ENCODE peak calls at places on chromosome 2, in five cellular contexts. A is SJSA1, J is Karpas-422, M is tibial artery, Q is K562. W is an unnamed sample.

GRCh38 chr2:119426801-119427395 is 4.8 kb upstream of the TMEM37 start:
- DNase-seq in A (no peak), M (peak), J (no peak), Q (peak), W (no peak)

GRCh38 chr2:193461431-193461946 is 1266.8 kb upstream of the TMEFF2 start:
- DNase-seq in J (no peak), Q (no peak), A (no peak), M (no peak), W (no peak)

GRCh38 chr2:156918410-156918809 is 339.1 kb upstream of the GALNT5 start:
- DNase-seq in M (no peak), A (no peak), J (no peak), Q (no peak), W (no peak)

GRCh38 chr2:216694201-216694825 is 1.0 kb downstream of the IGFBP5 start:
- DNase-seq in A (no peak), J (no peak), Q (no peak), M (peak), W (peak)

GRCh38 chr2:105797298-105797819 is 52.6 kb downstream of the NCK2 start:
- DNase-seq in A (no peak), J (no peak), Q (peak), M (peak), W (peak)

GRCh38 chr2:37457401-37457901 is 113.0 kb downstream of the QPCT start:
- DNase-seq in M (no peak), J (no peak), A (no peak), Q (no peak), W (no peak)

GRCh38 chr2:86025229-86025820 is 80.4 kb downstream of the POLR1A start:
- DNase-seq in J (no peak), A (no peak), M (no peak), Q (no peak), W (no peak)

GRCh38 chr2:229231885-229232284 is 39.2 kb downstream of the PID1 start:
- DNase-seq in J (no peak), A (no peak), Q (no peak), M (no peak), W (no peak)

GRCh38 chr2:49004046-49004626 is 150.2 kb downstream of the FSHR start:
- DNase-seq in J (peak), A (no peak), M (no peak), Q (no peak), W (no peak)

GRCh38 chr2:6054394-6054732 is 362.2 kb downstream of the SOX11 start:
- DNase-seq in M (no peak), Q (no peak), A (no peak), J (no peak), W (no peak)

DNA sequence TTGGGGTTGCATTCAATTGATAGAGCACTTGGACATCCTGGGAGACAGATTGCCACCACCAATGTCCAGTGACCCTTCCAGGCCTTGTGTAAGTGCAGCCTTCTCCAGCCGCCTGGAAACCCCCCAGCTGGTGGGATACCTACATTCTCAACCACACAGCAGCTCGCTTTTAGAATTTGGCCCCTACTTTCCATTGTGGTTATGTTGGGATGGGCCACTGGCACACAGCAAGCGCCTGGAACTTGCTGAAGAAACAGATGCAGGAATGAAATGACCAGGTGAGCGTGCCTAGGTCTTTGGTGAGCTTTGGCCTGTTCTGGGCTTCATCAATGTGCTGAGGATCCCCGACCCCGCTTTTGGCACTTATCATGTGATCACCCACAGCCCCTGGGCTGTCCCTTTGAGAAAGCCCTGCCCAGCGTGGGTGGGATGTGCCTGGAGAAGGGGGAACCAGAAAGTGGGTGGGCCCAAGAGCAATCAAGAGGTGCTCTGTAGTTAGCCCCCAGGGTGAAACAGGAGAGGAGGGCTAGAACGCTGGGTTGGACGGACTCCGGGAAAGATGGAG is 16.0 kb upstream of the NTSR2 start:
- DNase-seq in A (no peak), M (no peak), J (no peak), Q (no peak), W (no peak)
- H3K4me3 ChIP-seq in A (no peak), M (no peak), J (no peak), Q (no peak), W (no peak)

GRCh38 chr2:109632158-109632789 is 18.1 kb downstream of the SOWAHC start:
- DNase-seq in M (no peak), A (no peak), Q (no peak), J (no peak), W (no peak)
- H3K27ac ChIP-seq in M (no peak), A (no peak), Q (no peak), J (no peak), W (no peak)

GRCh38 chr2:27960237-27960912 is 69.8 kb downstream of the BABAM2 start:
- DNase-seq in Q (no peak), M (no peak), J (no peak), A (peak), W (peak)
- H3K4me3 ChIP-seq in Q (no peak), M (no peak), J (no peak), A (no peak), W (no peak)

GRCh38 chr2:46717733-46718121 is 197.9 kb downstream of the MCFD2 start:
- DNase-seq in J (no peak), M (no peak), A (no peak), Q (no peak), W (no peak)
- H3K27ac ChIP-seq in J (no peak), M (peak), A (peak), Q (no peak), W (no peak)

DNA sequence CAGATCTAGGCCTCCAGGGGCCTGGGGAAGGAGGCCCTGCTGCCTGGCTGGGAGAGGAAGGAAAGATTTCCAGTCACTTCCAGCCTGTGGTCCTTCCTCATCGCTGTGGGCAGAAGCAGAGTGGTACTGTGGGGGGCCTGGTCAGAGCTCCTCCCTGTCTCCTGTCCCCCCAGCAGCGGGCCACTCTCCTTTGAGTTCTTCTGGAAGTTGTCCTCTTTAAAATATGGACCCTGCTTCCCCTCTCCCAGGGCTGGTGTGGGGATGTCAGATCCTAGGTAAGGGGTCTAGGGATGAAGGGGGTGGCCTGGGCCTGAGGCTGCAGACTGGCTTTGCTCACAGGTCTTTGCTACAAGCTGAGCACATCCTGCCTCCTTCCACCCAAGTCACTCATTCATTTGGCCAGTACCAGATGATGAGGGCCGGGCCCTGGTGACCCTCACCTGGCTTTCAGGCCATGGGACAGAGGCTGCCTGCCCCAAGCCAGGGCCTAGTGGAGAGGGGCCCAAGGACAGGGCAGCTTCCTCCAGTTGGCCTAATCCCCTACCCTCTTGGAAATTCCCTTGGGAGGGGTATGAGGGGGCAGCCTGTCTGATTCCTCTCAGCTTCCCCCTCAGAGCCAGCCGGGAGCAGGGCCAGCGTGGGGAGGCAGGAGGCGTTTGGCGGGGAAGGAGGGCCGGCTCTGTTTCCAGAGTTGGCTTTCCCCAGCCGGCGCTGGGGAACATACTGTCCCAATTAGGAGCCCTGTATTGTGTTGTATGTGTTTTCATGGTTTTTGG is 231.9 kb downstream of the DYSF start:
- DNase-seq in M (peak), J (no peak), A (no peak), Q (no peak), W (no peak)
- H3K4me3 ChIP-seq in M (no peak), J (no peak), A (no peak), Q (no peak), W (no peak)

GRCh38 chr2:44628297-44628696 is 266.6 kb downstream of the CAMKMT start:
- DNase-seq in A (no peak), J (no peak), Q (no peak), M (no peak), W (no peak)
- H3K27ac ChIP-seq in A (no peak), J (no peak), Q (no peak), M (no peak), W (no peak)

DNA sequence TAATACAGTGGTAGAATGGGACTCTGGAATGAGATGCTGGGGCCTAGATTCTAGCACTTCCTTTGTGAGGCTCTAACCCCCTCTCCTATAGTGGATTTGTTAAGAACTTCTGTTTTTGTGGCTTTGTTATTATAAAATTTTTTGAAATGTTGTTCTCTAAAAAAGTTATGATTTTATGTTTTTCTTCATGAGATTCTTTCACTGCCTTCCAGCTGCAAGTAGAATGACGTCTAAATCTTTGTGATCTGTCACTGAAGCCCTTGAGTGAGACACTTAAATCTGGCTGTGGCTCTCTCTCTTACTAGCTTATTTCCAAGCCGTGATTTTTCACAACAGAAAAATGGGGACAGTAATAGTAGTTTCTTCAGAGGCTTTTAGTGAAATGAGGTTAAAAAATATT is 1.6 kb downstream of the CASP8 start:
- DNase-seq in M (no peak), A (no peak), J (peak), Q (no peak), W (peak)
- H3K4me3 ChIP-seq in M (no peak), A (no peak), J (peak), Q (peak), W (peak)

DNA sequence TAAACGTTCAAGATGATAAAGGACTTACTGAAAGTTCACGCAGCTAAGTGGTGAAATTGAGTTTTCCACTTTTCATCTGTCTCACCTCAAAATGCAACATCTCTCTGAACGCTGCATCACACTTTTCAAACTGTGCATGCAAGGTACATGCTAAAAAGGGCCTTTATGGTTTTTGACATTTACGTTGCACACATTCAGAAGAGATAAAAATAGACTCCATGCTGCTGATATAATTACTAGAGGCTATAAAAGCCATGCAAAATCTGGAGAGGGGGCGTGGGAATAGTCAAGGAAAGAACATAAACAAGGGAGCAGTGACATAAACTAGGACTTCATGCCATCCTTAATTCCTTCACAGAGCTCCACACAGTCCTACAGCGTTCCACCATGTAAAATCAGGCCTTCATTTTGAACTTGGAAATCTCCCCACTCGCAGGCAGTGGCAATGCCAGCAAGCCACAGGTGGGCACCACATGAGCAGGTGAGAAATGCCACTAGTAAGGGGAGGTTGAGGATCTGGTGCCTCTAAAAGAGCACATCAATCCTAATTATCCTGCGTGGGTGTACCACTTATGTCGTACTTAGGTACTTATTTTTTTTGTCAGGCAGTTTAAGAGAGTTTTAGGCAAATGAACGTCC is 71.4 kb downstream of the ZEB2 start:
- DNase-seq in Q (no peak), J (no peak), M (no peak), A (no peak), W (no peak)
- H3K27ac ChIP-seq in Q (no peak), J (no peak), M (peak), A (no peak), W (no peak)

GRCh38 chr2:197140045-197140444 is 170.5 kb downstream of the ANKRD44 start:
- DNase-seq in A (no peak), J (no peak), Q (no peak), M (no peak), W (no peak)
- H3K4me3 ChIP-seq in A (no peak), J (no peak), Q (no peak), M (no peak), W (no peak)